ENCODE peak calls at places on chromosomes 12 and 14, in nine cellular contexts. V is psoas muscle, B is suprapubic skin, G is osteoblast, O is WTC11, Y is GM12878, I is heart right ventricle, K is tibial artery, D is thoracic aorta. L is an unnamed sample.

GRCh38 chr14:54457609-54457996 is 16.4 kb upstream of the CNIH1 start:
- DNase-seq in D (no peak), V (no peak), K (no peak), G (no peak), Y (no peak), B (no peak), I (no peak), O (no peak), L (no peak)

GRCh38 chr12:124862768-124863408 is 776 bp downstream of the SCARB1 start:
- DNase-seq in Y (no peak), O (no peak), B (no peak), I (no peak), G (no peak), K (no peak), V (no peak), D (no peak), L (no peak)

GRCh38 chr14:78598046-78598652 is 428.0 kb downstream of the NRXN3 start:
- DNase-seq in O (peak; percentile 74), K (no peak), Y (no peak), V (peak; percentile 54), I (peak; percentile 27), D (no peak), G (peak; percentile 11), B (no peak), L (no peak)

GRCh38 chr14:92637228-92637627 is 111.2 kb downstream of the LGMN start:
- DNase-seq in Y (no peak), I (no peak), D (no peak), G (no peak), K (no peak), V (no peak), O (peak; percentile 51), B (no peak), L (no peak)

GRCh38 chr14:52325126-52325525 is 11.0 kb downstream of the PTGER2 start:
- DNase-seq in O (no peak), K (no peak), Y (peak; percentile 92), G (no peak), B (no peak), D (no peak), I (no peak), V (no peak), L (no peak)

GRCh38 chr14:84029720-84030119 is 1500.2 kb upstream of the FLRT2 start:
- DNase-seq in Y (no peak), K (no peak), B (no peak), V (no peak), G (no peak), O (no peak), D (no peak), I (no peak), L (no peak)

GRCh38 chr14:67663633-67664032 is 10.8 kb downstream of the VTI1B start:
- DNase-seq in D (no peak), I (no peak), V (no peak), G (no peak), B (no peak), K (no peak), O (no peak), Y (no peak), L (no peak)

GRCh38 chr14:50954811-50955372 is 10.6 kb upstream of the PYGL start:
- DNase-seq in K (no peak), V (no peak), B (no peak), G (peak; percentile 72), I (no peak), D (no peak), O (no peak), Y (no peak), L (no peak)

GRCh38 chr12:124191024-124191359 is 103.9 kb upstream of the RFLNA start:
- DNase-seq in I (no peak), G (no peak), O (no peak), B (no peak), D (no peak), V (no peak), K (no peak), Y (no peak), L (no peak)

GRCh38 chr12:116054280-116054679 is 223.2 kb downstream of the MED13L start:
- DNase-seq in I (no peak), D (no peak), G (no peak), K (no peak), B (no peak), V (no peak), Y (no peak), O (no peak), L (no peak)

GRCh38 chr12:6226002-6226700 is 26.0 kb downstream of the CD9 start:
- DNase-seq in Y (no peak), D (peak; percentile 65), B (no peak), I (peak; percentile 91), O (no peak), G (peak; percentile 91), K (peak; percentile 96), V (peak; percentile 84), L (no peak)

GRCh38 chr12:5391638-5392037 is 40.3 kb upstream of the NTF3 start:
- DNase-seq in V (no peak), Y (no peak), B (no peak), G (no peak), D (no peak), O (no peak), I (no peak), K (no peak), L (no peak)

GRCh38 chr12:113781415-113782198 is 184.5 kb downstream of the RBM19 start:
- DNase-seq in Y (no peak), G (no peak), O (no peak), B (no peak), V (no peak), K (no peak), I (no peak), D (no peak), L (no peak)

GRCh38 chr12:48883305-48884171 is 17.9 kb upstream of the RND1 start:
- DNase-seq in K (no peak), O (peak; percentile 23), D (no peak), I (no peak), G (no peak), Y (no peak), B (no peak), V (no peak), L (no peak)

GRCh38 chr12:108457734-108458361 is 57.2 kb upstream of the FICD start:
- DNase-seq in I (no peak), B (no peak), O (no peak), K (no peak), G (no peak), D (no peak), V (no peak), Y (no peak), L (no peak)
- TF ChIP-seq CTCF in I (no peak), B (no peak), O (no peak), K (no peak), G (peak; percentile 19), D (no peak), V (no peak), Y (no peak), L (peak; percentile 43)

GRCh38 chr12:96399919-96400630 is at the start of gene CDK17:
- DNase-seq in D (peak; percentile 30), V (peak; percentile 92), B (peak; percentile 90), Y (no peak), O (peak; percentile 69), K (peak; percentile 91), I (peak; percentile 87), G (peak; percentile 97), L (peak; percentile 94)
- TF ChIP-seq CTCF in D (no peak), V (peak; percentile 69), B (peak; percentile 47), Y (no peak), O (no peak), K (peak; percentile 40), I (peak; percentile 57), G (no peak), L (peak; percentile 54)

GRCh38 chr12:120586216-120586615 is 5.0 kb upstream of the POP5 start:
- DNase-seq in K (no peak), I (no peak), G (no peak), Y (no peak), V (no peak), B (no peak), D (no peak), O (no peak), L (no peak)

GRCh38 chr12:120583478-120584030 is 2.4 kb upstream of the POP5 start:
- DNase-seq in G (peak; percentile 95), I (peak; percentile 64), K (peak; percentile 73), O (peak; percentile 90), Y (no peak), D (no peak), B (peak; percentile 86), V (peak; percentile 88), L (peak; percentile 92)

GRCh38 chr12:120586860-120587259 is 5.7 kb upstream of the POP5 start:
- DNase-seq in B (no peak), Y (no peak), D (no peak), K (no peak), I (no peak), V (no peak), O (no peak), G (no peak), L (no peak)

GRCh38 chr12:120581998-120582397 is 796 bp upstream of the POP5 start:
- DNase-seq in B (no peak), O (no peak), V (no peak), D (no peak), Y (no peak), G (no peak), K (no peak), I (no peak), L (no peak)

DNA sequence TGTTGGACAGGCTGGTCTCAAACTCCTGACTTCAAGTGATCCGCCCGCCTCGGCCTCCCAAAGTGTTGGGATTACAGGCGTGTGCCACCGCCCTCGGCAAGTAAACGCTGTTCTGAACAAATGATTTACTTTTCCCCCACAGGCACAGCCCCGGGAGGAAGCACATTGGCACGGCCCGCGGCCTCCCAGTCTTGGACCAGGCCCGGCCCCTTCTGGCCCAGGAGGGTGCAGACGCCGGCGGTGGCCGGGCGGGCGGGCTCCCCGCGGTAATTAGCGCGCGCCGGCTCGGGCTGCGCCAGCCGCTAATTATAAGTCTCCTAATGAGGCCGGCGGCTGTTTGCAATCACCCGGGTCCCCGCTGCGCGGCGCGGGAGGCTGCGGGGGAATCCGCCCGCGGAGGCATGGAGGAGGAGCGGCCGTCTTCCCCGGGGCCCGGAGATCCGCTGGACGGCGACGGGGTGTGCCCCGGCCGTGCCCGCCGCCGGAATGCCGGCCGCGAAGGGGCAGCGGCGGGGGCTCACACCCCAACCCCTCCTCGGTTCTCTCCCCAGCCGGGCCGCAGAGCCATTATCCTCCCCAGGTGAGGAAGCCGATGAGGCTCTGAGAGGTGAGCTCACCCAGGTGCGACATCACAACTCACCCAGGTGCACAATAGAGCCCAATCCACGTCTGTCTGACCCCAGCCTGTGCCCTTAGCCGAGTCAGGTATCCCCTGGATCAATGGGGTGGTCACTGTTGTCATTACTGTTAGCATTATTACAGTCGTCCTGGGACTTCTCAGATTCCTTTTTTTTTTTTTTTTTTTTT is 3.3 kb upstream of the POP5 start:
- DNase-seq in I (peak; percentile 31), K (peak; percentile 75), V (peak; percentile 73), D (no peak), B (no peak), G (peak; percentile 92), Y (no peak), O (peak; percentile 71), L (no peak)
- TF ChIP-seq CTCF in I (peak; percentile 59), K (peak; percentile 28), V (peak; percentile 34), D (peak; percentile 37), B (peak; percentile 31), G (no peak), Y (peak; percentile 31), O (no peak), L (peak; percentile 9)

DNA sequence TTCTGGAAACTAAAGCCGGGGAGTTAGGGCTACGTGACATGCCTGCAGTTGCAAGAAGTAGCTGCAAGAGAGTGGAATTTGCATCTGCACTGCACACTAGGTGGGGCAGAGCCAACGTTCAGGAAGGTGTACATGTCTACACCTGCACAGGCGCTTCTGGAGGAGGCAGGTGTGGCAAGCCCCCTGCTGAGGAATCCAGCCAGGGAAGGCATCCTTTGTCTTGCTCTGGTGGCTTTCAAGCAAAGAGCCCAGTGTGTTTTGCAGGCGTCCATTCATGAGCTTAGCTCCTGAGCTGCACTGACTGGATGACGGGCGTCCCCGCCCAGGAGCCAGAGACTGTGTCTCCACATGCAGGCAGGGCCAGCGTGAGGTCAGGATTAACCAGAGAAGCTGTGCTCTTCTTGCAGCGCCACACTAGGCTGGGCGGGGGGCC is 116.3 kb downstream of the ZFP36L1 start:
- DNase-seq in K (peak; percentile 61), G (no peak), Y (no peak), O (no peak), B (no peak), V (no peak), I (no peak), D (no peak), L (no peak)
- TF ChIP-seq CTCF in K (no peak), G (no peak), Y (no peak), O (no peak), B (no peak), V (no peak), I (no peak), D (no peak), L (no peak)